ENCODE peak calls at places on chromosomes 12 and 14, in five cellular contexts. O, W, M, K and I are unnamed samples.

GRCh38 chr12:112676526-112676925 is 115.0 kb upstream of the RPH3A start:
- DNase-seq in O (no peak), W (no peak), M (no peak), K (no peak), I (no peak)

GRCh38 chr12:97680751-97681150 is 218.1 kb downstream of the RMST start:
- DNase-seq in O (no peak), W (no peak), M (no peak), K (no peak), I (no peak)

GRCh38 chr14:35438910-35439713 is 34.6 kb upstream of the NFKBIA start:
- DNase-seq in O (no peak), W (no peak), M (no peak), K (no peak), I (no peak)

GRCh38 chr12:81170072-81170471 is 92.2 kb downstream of the ACSS3 start:
- DNase-seq in O (no peak), W (no peak), M (no peak), K (no peak), I (no peak)

GRCh38 chr12:116766746-116767145 is 28.6 kb downstream of the RNFT2 start:
- DNase-seq in O (no peak), W (no peak), M (no peak), K (no peak), I (no peak)

GRCh38 chr14:72619881-72620280 is 274.0 kb downstream of the DPF3 start:
- DNase-seq in O (no peak), W (no peak), M (no peak), K (no peak), I (no peak)

GRCh38 chr14:60093088-60093487 is 1.4 kb downstream of the PCNX4 start:
- DNase-seq in O (no peak), W (no peak), M (no peak), K (no peak), I (no peak)

GRCh38 chr12:131493068-131493826 is 217.6 kb upstream of the SFSWAP start:
- DNase-seq in O (no peak), W (no peak), M (peak), K (no peak), I (no peak)

GRCh38 chr12:24172031-24172772 is 222.7 kb upstream of the SOX5 start:
- DNase-seq in O (no peak), W (no peak), M (no peak), K (no peak), I (no peak)

GRCh38 chr12:92905258-92905810 is 23.8 kb downstream of the EEA1 start:
- DNase-seq in O (no peak), W (no peak), M (no peak), K (no peak), I (no peak)

GRCh38 chr12:118494776-118495175 is 118.4 kb downstream of the SUDS3 start:
- DNase-seq in O (no peak), W (no peak), M (no peak), K (no peak), I (no peak)

GRCh38 chr14:74599946-74600345 is 12.1 kb downstream of the LTBP2 start:
- DNase-seq in O (no peak), W (no peak), M (no peak), K (no peak), I (no peak)

GRCh38 chr12:26621932-26622331 is 211.1 kb downstream of the ITPR2 start:
- DNase-seq in O (no peak), W (no peak), M (no peak), K (no peak), I (no peak)

GRCh38 chr14:104800600-104801283 is at the start of gene ZBTB42:
- DNase-seq in O (peak), W (no peak), M (no peak), K (no peak), I (peak)

GRCh38 chr12:131872154-131873046 is 22.0 kb upstream of the ULK1 start:
- DNase-seq in O (no peak), W (no peak), M (peak), K (no peak), I (peak)

GRCh38 chr14:61179061-61179675 is 102.0 kb downstream of the TMEM30B start:
- DNase-seq in O (no peak), W (no peak), M (peak), K (no peak), I (no peak)

GRCh38 chr14:64725360-64725815 is 21.2 kb downstream of the PLEKHG3 start:
- DNase-seq in O (no peak), W (no peak), M (no peak), K (no peak), I (no peak)

GRCh38 chr12:109264943-109265650 is 44.0 kb downstream of the FOXN4 start:
- DNase-seq in O (no peak), W (no peak), M (no peak), K (no peak), I (no peak)

GRCh38 chr12:116456683-116457082 is 102.5 kb upstream of the MAP1LC3B2 start:
- DNase-seq in O (no peak), W (no peak), M (peak), K (no peak), I (no peak)

GRCh38 chr12:4717806-4718205 is 2.4 kb upstream of the GALNT8 start:
- DNase-seq in O (no peak), W (no peak), M (no peak), K (no peak), I (no peak)

GRCh38 chr12:122421263-122421814 is 1.1 kb downstream of the CLIP1 start:
- DNase-seq in O (no peak), W (no peak), M (peak), K (no peak), I (no peak)

GRCh38 chr14:80554139-80554538 is 342.8 kb upstream of the DIO2 start:
- DNase-seq in O (no peak), W (no peak), M (no peak), K (no peak), I (no peak)

GRCh38 chr14:88821378-88821777 is 3.1 kb upstream of the TTC8 start:
- DNase-seq in O (no peak), W (no peak), M (no peak), K (no peak), I (no peak)

GRCh38 chr12:21851151-21851550 is 76.6 kb upstream of the KCNJ8 start:
- DNase-seq in O (no peak), W (no peak), M (no peak), K (no peak), I (no peak)

GRCh38 chr14:72830786-72831583 is 62.9 kb downstream of the DPF3 start:
- DNase-seq in O (no peak), W (no peak), M (no peak), K (no peak), I (no peak)

GRCh38 chr12:109927622-109928021 is 27.5 kb downstream of the TCHP start:
- DNase-seq in O (no peak), W (no peak), M (peak), K (no peak), I (peak)

GRCh38 chr14:34754687-34755086 is 40.3 kb upstream of the CFL2 start:
- DNase-seq in O (no peak), W (no peak), M (no peak), K (no peak), I (no peak)

GRCh38 chr12:31215521-31216232 is 110.3 kb downstream of the SINHCAF start:
- DNase-seq in O (no peak), W (no peak), M (no peak), K (no peak), I (no peak)

GRCh38 chr14:35155962-35156361 is 33.6 kb downstream of the PRORP start:
- DNase-seq in O (no peak), W (no peak), M (peak), K (peak), I (no peak)

GRCh38 chr12:107242189-107242588 is 148.8 kb upstream of the CRY1 start:
- DNase-seq in O (no peak), W (no peak), M (no peak), K (no peak), I (no peak)

GRCh38 chr14:68556253-68556652 is 236.6 kb downstream of the ZFP36L1 start:
- DNase-seq in O (no peak), W (no peak), M (no peak), K (no peak), I (no peak)

GRCh38 chr12:119258149-119258548 is 76.4 kb upstream of the CCDC60 start:
- DNase-seq in O (no peak), W (no peak), M (no peak), K (no peak), I (no peak)

GRCh38 chr14:24874514-24875202 is 175.3 kb downstream of the STXBP6 start:
- DNase-seq in O (no peak), W (no peak), M (no peak), K (no peak), I (no peak)

GRCh38 chr14:105397350-105397931 is 897 bp upstream of the TEX22 start:
- DNase-seq in O (no peak), W (no peak), M (no peak), K (no peak), I (no peak)

GRCh38 chr12:5171701-5172100 is 128.0 kb downstream of the KCNA5 start:
- DNase-seq in O (peak), W (no peak), M (peak), K (peak), I (peak)